ENCODE peak calls at places on chromosomes 7 and 10, in four cellular contexts. One of them, this sample, is unnamed.

GRCh38 chr7:30880941-30881340 is 30.7 kb upstream of the AQP1 start:
- DNase-seq in upper lobe of right lung: no peak
- DNase-seq in nephron progenitor cell: no peak
- DNase-seq in tibial nerve: no peak
- DNase-seq in this sample: no peak

GRCh38 chr10:58644311-58644710 is 131.6 kb downstream of the BICC1 start:
- DNase-seq in tibial nerve: no peak
- DNase-seq in nephron progenitor cell: no peak
- DNase-seq in upper lobe of right lung: no peak
- DNase-seq in this sample: no peak

GRCh38 chr7:31692451-31692850 is 5.4 kb downstream of the PPP1R17 start:
- DNase-seq in tibial nerve: no peak
- DNase-seq in upper lobe of right lung: no peak
- DNase-seq in nephron progenitor cell: peak
- DNase-seq in this sample: peak

GRCh38 chr10:124526621-124527267 is 65.1 kb downstream of the LHPP start:
- DNase-seq in nephron progenitor cell: no peak
- DNase-seq in tibial nerve: no peak
- DNase-seq in upper lobe of right lung: no peak
- DNase-seq in this sample: no peak

GRCh38 chr10:117615649-117616048 is 73.1 kb downstream of the EMX2 start:
- DNase-seq in upper lobe of right lung: no peak
- DNase-seq in tibial nerve: no peak
- DNase-seq in nephron progenitor cell: no peak
- DNase-seq in this sample: no peak

GRCh38 chr7:142482899-142483658 is 225.2 kb upstream of the PRSS58 start:
- DNase-seq in nephron progenitor cell: peak
- DNase-seq in upper lobe of right lung: no peak
- DNase-seq in tibial nerve: peak
- DNase-seq in this sample: peak

GRCh38 chr7:45576249-45576929 is 2.2 kb downstream of the ADCY1 start:
- DNase-seq in nephron progenitor cell: no peak
- DNase-seq in tibial nerve: no peak
- DNase-seq in upper lobe of right lung: no peak
- DNase-seq in this sample: no peak

GRCh38 chr7:84336741-84337140 is 142.2 kb upstream of the SEMA3A start:
- DNase-seq in tibial nerve: no peak
- DNase-seq in upper lobe of right lung: no peak
- DNase-seq in nephron progenitor cell: no peak
- DNase-seq in this sample: no peak

GRCh38 chr7:48992816-48993215 is 68.5 kb downstream of the CDC14C start:
- DNase-seq in tibial nerve: no peak
- DNase-seq in nephron progenitor cell: no peak
- DNase-seq in upper lobe of right lung: no peak
- DNase-seq in this sample: no peak

GRCh38 chr7:48255046-48255445 is 83.8 kb downstream of the ABCA13 start:
- DNase-seq in upper lobe of right lung: no peak
- DNase-seq in nephron progenitor cell: no peak
- DNase-seq in tibial nerve: no peak
- DNase-seq in this sample: no peak

GRCh38 chr10:79449181-79450146 is 4.0 kb upstream of the ZCCHC24 start:
- DNase-seq in nephron progenitor cell: peak
- DNase-seq in upper lobe of right lung: no peak
- DNase-seq in tibial nerve: no peak
- DNase-seq in this sample: peak

GRCh38 chr7:17677408-17677807 is 262.9 kb downstream of the SNX13 start:
- DNase-seq in nephron progenitor cell: no peak
- DNase-seq in upper lobe of right lung: no peak
- DNase-seq in tibial nerve: no peak
- DNase-seq in this sample: no peak

GRCh38 chr10:15106352-15107013 is 9.3 kb downstream of the RPP38 start:
- DNase-seq in upper lobe of right lung: peak
- DNase-seq in tibial nerve: peak
- DNase-seq in nephron progenitor cell: peak
- DNase-seq in this sample: peak

GRCh38 chr10:102645388-102645740 is 1.1 kb downstream of the TRIM8 start:
- DNase-seq in upper lobe of right lung: peak
- DNase-seq in nephron progenitor cell: no peak
- DNase-seq in tibial nerve: peak
- DNase-seq in this sample: peak

GRCh38 chr10:110704070-110704469 is 59.9 kb downstream of the RBM20 start:
- DNase-seq in nephron progenitor cell: no peak
- DNase-seq in tibial nerve: no peak
- DNase-seq in upper lobe of right lung: no peak
- DNase-seq in this sample: no peak

GRCh38 chr10:82397859-82398258 is 522.9 kb downstream of the NRG3 start:
- DNase-seq in nephron progenitor cell: peak
- DNase-seq in upper lobe of right lung: no peak
- DNase-seq in tibial nerve: no peak
- DNase-seq in this sample: no peak

GRCh38 chr10:77965294-77965693 is 38.7 kb upstream of the DLG5 start:
- DNase-seq in nephron progenitor cell: no peak
- DNase-seq in upper lobe of right lung: no peak
- DNase-seq in tibial nerve: no peak
- DNase-seq in this sample: no peak

GRCh38 chr7:48964074-48964473 is 39.7 kb downstream of the CDC14C start:
- DNase-seq in upper lobe of right lung: no peak
- DNase-seq in nephron progenitor cell: no peak
- DNase-seq in tibial nerve: peak
- DNase-seq in this sample: peak

GRCh38 chr7:87339373-87339897 is 6.0 kb upstream of the CROT start:
- DNase-seq in tibial nerve: no peak
- DNase-seq in upper lobe of right lung: no peak
- DNase-seq in nephron progenitor cell: peak
- DNase-seq in this sample: peak

GRCh38 chr10:15172306-15172840 is 3.9 kb upstream of the NMT2 start:
- DNase-seq in tibial nerve: no peak
- DNase-seq in upper lobe of right lung: no peak
- DNase-seq in nephron progenitor cell: no peak
- DNase-seq in this sample: no peak

GRCh38 chr10:71309919-71310318 is 9.1 kb upstream of the SLC29A3 start:
- DNase-seq in nephron progenitor cell: no peak
- DNase-seq in upper lobe of right lung: no peak
- DNase-seq in tibial nerve: no peak
- DNase-seq in this sample: no peak

GRCh38 chr7:124645704-124646103 is 119.9 kb downstream of the GPR37 start:
- DNase-seq in upper lobe of right lung: no peak
- DNase-seq in nephron progenitor cell: no peak
- DNase-seq in tibial nerve: no peak
- DNase-seq in this sample: no peak

GRCh38 chr7:130553398-130554029 is 61.6 kb downstream of the MEST start:
- DNase-seq in tibial nerve: no peak
- DNase-seq in upper lobe of right lung: no peak
- DNase-seq in nephron progenitor cell: no peak
- DNase-seq in this sample: no peak

GRCh38 chr10:76717141-76717540 is 920.5 kb downstream of the KCNMA1 start:
- DNase-seq in nephron progenitor cell: no peak
- DNase-seq in upper lobe of right lung: no peak
- DNase-seq in tibial nerve: no peak
- DNase-seq in this sample: no peak

GRCh38 chr7:36192050-36192824 is 39.2 kb downstream of the EEPD1 start:
- DNase-seq in tibial nerve: peak
- DNase-seq in upper lobe of right lung: no peak
- DNase-seq in nephron progenitor cell: no peak
- DNase-seq in this sample: no peak

GRCh38 chr7:43164757-43165156 is 52.3 kb downstream of the HECW1 start:
- DNase-seq in upper lobe of right lung: no peak
- DNase-seq in tibial nerve: no peak
- DNase-seq in nephron progenitor cell: no peak
- DNase-seq in this sample: no peak

GRCh38 chr10:42999385-43000020 is 77.4 kb upstream of the RET start:
- DNase-seq in upper lobe of right lung: peak
- DNase-seq in nephron progenitor cell: no peak
- DNase-seq in tibial nerve: no peak
- DNase-seq in this sample: no peak

GRCh38 chr7:20083781-20084180 is 133.4 kb downstream of the MACC1 start:
- DNase-seq in nephron progenitor cell: no peak
- DNase-seq in upper lobe of right lung: no peak
- DNase-seq in tibial nerve: no peak
- DNase-seq in this sample: no peak

GRCh38 chr10:116237260-116237659 is 35.7 kb downstream of the GFRA1 start:
- DNase-seq in upper lobe of right lung: no peak
- DNase-seq in nephron progenitor cell: no peak
- DNase-seq in tibial nerve: no peak
- DNase-seq in this sample: no peak

GRCh38 chr10:101468159-101468558 is 114.2 kb downstream of the BTRC start:
- DNase-seq in tibial nerve: no peak
- DNase-seq in nephron progenitor cell: no peak
- DNase-seq in upper lobe of right lung: no peak
- DNase-seq in this sample: no peak

GRCh38 chr10:19077276-19077675 is 28.7 kb downstream of the MALRD1 start:
- DNase-seq in upper lobe of right lung: no peak
- DNase-seq in tibial nerve: no peak
- DNase-seq in nephron progenitor cell: no peak
- DNase-seq in this sample: no peak

GRCh38 chr7:93426297-93426696 is 148.2 kb downstream of the CALCR start:
- DNase-seq in tibial nerve: no peak
- DNase-seq in nephron progenitor cell: no peak
- DNase-seq in upper lobe of right lung: no peak
- DNase-seq in this sample: no peak

GRCh38 chr7:157472311-157473050 is 135.7 kb downstream of the DNAJB6 start:
- DNase-seq in nephron progenitor cell: no peak
- DNase-seq in tibial nerve: no peak
- DNase-seq in upper lobe of right lung: peak
- DNase-seq in this sample: no peak

GRCh38 chr7:155173905-155174304 is 103.8 kb downstream of the HTR5A start:
- DNase-seq in tibial nerve: no peak
- DNase-seq in nephron progenitor cell: no peak
- DNase-seq in upper lobe of right lung: no peak
- DNase-seq in this sample: no peak

This sample was measured in left kidney.